ENCODE peak calls at places on chromosomes 13 and 19, in four cellular contexts. V is mammary epithelial cell, I is tibial artery, H is psoas muscle. K is an unnamed sample.

GRCh38 chr13:83423361-83423760 is 458.9 kb downstream of the SLITRK1 start:
- DNase-seq in V (no peak), I (no peak), H (no peak), K (no peak)

GRCh38 chr13:38262211-38262610 is 87.4 kb upstream of the UFM1 start:
- DNase-seq in V (no peak), I (no peak), H (no peak), K (no peak)

GRCh38 chr13:76148374-76148773 is 512.2 kb downstream of the LMO7 start:
- DNase-seq in V (no peak), I (no peak), H (no peak), K (no peak)

GRCh38 chr13:35549481-35549880 is 73.0 kb upstream of the MAB21L1 start:
- DNase-seq in V (peak), I (no peak), H (no peak), K (no peak)

GRCh38 chr13:50664961-50665360 is 178.5 kb downstream of the DLEU7 start:
- DNase-seq in V (no peak), I (no peak), H (no peak), K (no peak)

GRCh38 chr13:26498524-26499208 is 58.8 kb upstream of the WASF3 start:
- DNase-seq in V (no peak), I (no peak), H (no peak), K (no peak)

GRCh38 chr19:5397804-5398692 is 57.2 kb upstream of the ZNRF4 start:
- DNase-seq in V (no peak), I (no peak), H (no peak), K (no peak)

GRCh38 chr13:77698211-77699058 is 948 bp downstream of the SLAIN1 start:
- DNase-seq in V (no peak), I (no peak), H (peak), K (peak)

GRCh38 chr19:38035515-38036495 is 128.8 kb downstream of the SIPA1L3 start:
- DNase-seq in V (no peak), I (no peak), H (peak), K (no peak)

GRCh38 chr19:40831502-40832430 is 18.5 kb downstream of the CYP2A6 start:
- DNase-seq in V (peak), I (no peak), H (no peak), K (no peak)

GRCh38 chr13:55553736-55554135 is 1587.0 kb upstream of the PRR20A start:
- DNase-seq in V (no peak), I (no peak), H (no peak), K (no peak)

GRCh38 chr19:38478273-38478971 is 44.9 kb downstream of the RYR1 start:
- DNase-seq in V (no peak), I (no peak), H (no peak), K (no peak)

GRCh38 chr13:90675129-90675528 is 672.4 kb upstream of the MIR17HG start:
- DNase-seq in V (no peak), I (no peak), H (no peak), K (no peak)

GRCh38 chr19:4304509-4305252 is at the start of gene FSD1:
- DNase-seq in V (no peak), I (no peak), H (no peak), K (peak)
- H3K4me3 ChIP-seq in V (no peak), I (peak), H (no peak), K (peak)

GRCh38 chr19:8305798-8306197 is 2.4 kb downstream of the CD320 start:
- DNase-seq in V (no peak), I (no peak), H (peak), K (no peak)

GRCh38 chr19:8302734-8303133 is 5.4 kb downstream of the CD320 start:
- DNase-seq in V (no peak), I (no peak), H (no peak), K (no peak)

GRCh38 chr19:8307400-8307964 is 676 bp downstream of the CD320 start:
- DNase-seq in V (no peak), I (no peak), H (no peak), K (no peak)

GRCh38 chr19:8306235-8307054 is 1.7 kb downstream of the CD320 start:
- DNase-seq in V (no peak), I (no peak), H (peak), K (no peak)

DNA sequence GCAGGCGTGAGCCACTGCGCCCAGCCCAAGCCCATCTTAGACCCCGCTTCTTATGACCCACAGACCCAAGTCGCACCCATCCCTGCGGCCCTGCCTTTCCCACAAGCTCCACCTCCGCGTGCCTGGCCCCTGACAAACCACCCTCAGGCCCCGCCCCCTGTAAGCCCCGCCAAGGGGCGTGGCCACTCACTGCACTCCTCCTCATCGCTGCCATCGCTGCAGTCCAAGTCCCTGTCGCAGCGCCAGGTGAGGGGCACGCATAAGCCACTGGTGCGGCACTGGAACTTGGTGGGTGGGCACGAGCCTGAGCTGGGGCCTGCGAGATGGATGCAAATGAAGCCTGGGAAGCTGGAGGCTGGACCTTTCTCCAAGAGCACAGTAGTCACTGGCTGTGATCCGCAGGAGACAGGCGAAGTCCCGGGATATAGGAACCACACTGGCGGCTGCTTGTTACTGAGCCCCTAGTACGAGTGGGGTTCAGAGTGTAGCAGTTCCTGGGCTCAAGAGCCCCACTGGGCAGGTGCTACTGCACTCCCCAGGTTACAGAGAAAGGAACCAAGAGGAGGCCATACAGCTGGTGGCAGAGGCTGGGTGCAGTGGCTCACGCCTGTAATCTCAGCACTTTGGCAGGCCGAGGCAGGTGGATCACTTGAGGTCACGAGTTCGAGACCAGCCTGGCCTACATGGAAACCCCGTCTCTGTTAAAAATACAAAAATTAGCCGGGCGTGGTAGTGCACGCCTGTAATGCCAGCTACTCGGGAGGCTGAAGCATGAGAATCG is 3.1 kb downstream of the CD320 start:
- DNase-seq in V (no peak), I (no peak), H (peak), K (peak)
- H3K27ac ChIP-seq in V (no peak), I (no peak), H (no peak), K (no peak)

GRCh38 chr13:109272595-109273325 is 513.6 kb downstream of the IRS2 start:
- DNase-seq in V (no peak), I (no peak), H (no peak), K (no peak)

GRCh38 chr13:109273326-109273751 is 513.0 kb downstream of the IRS2 start:
- DNase-seq in V (peak), I (no peak), H (no peak), K (no peak)

GRCh38 chr13:109271061-109271460 is 515.3 kb downstream of the IRS2 start:
- DNase-seq in V (no peak), I (no peak), H (no peak), K (no peak)

GRCh38 chr13:109271555-109271954 is 514.8 kb downstream of the IRS2 start:
- DNase-seq in V (no peak), I (no peak), H (no peak), K (no peak)

DNA sequence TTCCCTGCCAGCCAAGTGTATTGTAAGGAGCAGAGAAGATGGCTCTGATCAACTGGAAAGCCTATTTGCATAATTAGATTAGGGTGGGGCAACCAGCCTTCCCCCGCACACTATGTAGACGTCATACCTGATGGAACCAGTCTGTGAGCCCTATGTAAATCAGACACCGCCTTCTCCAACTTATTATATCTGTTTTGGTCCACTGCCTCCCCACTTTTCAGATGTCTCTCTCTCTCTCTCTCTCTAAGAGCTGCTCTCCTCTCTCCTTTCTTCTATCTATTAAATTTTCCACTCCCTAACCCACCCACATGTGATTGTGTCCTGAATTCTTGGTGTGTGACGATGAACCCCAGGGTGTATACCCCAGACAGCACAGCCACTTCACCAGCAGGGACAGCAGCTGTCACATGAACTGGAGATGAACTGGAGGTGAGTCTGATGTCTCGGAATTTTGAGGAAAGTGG is 514.4 kb downstream of the IRS2 start:
- DNase-seq in V (peak), I (no peak), H (no peak), K (no peak)
- H3K4me3 ChIP-seq in V (peak), I (no peak), H (no peak), K (no peak)

DNA sequence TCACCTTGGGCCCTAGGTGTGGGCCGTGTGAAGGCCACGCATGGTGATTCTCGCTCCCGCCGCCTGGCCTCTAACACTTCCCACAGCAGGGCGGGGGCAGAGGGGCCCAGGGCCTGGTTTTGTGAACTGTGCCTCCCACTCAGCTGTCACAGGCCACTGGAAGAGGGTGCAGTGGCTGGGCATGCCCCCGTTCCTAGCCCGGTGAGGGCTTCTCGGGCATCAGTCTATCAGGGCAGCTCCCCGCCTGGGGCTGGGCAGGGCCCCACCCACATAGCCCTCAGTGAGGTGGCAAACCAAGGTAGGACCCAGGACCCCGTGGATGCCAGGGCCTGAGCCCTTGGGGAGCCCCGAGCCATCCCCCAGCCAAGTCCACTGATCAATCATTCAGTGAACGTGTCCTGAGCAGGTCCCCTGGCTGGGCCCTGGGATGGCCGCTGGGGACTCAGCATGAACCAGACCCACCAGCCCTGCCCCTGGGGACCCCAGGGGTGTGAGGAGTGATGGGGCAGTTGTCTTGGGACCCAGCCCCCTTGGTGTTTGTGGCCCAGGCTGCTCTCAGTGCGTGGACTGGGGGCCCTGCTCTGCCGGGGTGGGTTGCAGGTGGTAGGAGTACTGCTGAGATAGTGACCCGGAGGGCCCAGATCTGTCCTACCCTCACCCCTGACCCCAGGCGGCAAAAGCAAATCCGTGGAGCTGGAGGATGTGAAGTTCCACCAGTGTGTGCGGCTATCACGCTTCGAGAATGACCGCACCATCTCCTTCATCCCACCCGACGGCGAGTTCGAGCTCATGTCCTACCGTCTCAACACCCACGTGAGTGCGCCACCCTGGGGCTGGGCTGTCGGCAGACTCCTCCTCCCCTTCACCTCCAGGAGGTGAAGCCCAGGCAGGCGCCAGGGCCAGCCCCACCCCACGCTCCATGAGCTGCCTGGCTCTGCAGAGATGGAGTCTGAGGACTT is 29.4 kb downstream of the AP1M1 start:
- DNase-seq in V (no peak), I (no peak), H (peak), K (no peak)
- H3K27ac ChIP-seq in V (no peak), I (no peak), H (no peak), K (no peak)

GRCh38 chr13:43368003-43368402 is 344.6 kb downstream of the DNAJC15 start:
- DNase-seq in V (no peak), I (no peak), H (no peak), K (no peak)
- H3K4me3 ChIP-seq in V (no peak), I (peak), H (peak), K (peak)

GRCh38 chr19:18684642-18684993 is 1.1 kb downstream of the CRTC1 start:
- DNase-seq in V (no peak), I (no peak), H (no peak), K (no peak)

GRCh38 chr19:18683955-18684641 is 618 bp downstream of the CRTC1 start:
- DNase-seq in V (no peak), I (no peak), H (peak), K (no peak)

GRCh38 chr19:18683109-18683954 is at the start of gene CRTC1:
- DNase-seq in V (peak), I (peak), H (peak), K (peak)

GRCh38 chr19:18685597-18686164 is 2.2 kb downstream of the CRTC1 start:
- DNase-seq in V (no peak), I (no peak), H (no peak), K (no peak)

DNA sequence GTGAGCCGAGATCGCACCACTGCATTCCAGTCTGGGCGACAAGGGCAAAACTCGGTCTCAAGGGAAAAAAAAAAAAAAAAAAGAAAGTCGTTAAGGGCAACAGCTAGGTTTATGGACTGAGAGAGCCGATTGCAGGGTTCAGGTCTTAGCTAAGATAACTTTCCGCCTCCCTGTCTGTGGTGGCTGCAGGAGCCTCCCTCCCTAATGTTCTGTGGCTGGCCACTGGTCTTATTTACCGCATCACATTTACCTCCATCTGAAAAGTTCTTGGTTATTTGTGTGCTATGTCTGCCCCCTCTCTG is 722 bp upstream of the CRTC1 start:
- DNase-seq in V (no peak), I (no peak), H (no peak), K (no peak)
- H3K27ac ChIP-seq in V (no peak), I (peak), H (peak), K (no peak)

GRCh38 chr13:97222934-97223710 is 989 bp downstream of the MBNL2 start:
- DNase-seq in V (no peak), I (no peak), H (no peak), K (no peak)
- H3K4me3 ChIP-seq in V (peak), I (peak), H (peak), K (peak)

GRCh38 chr19:55492362-55492944 is 4.2 kb downstream of the SSC5D start:
- DNase-seq in V (no peak), I (no peak), H (no peak), K (no peak)

GRCh38 chr19:55491546-55492360 is 3.5 kb downstream of the SSC5D start:
- DNase-seq in V (no peak), I (no peak), H (no peak), K (no peak)

GRCh38 chr19:55489711-55490477 is 1.7 kb downstream of the SSC5D start:
- DNase-seq in V (no peak), I (no peak), H (no peak), K (no peak)

GRCh38 chr19:55488986-55489710 is 912 bp downstream of the SSC5D start:
- DNase-seq in V (no peak), I (no peak), H (no peak), K (no peak)

GRCh38 chr19:55490478-55491436 is 2.5 kb downstream of the SSC5D start:
- DNase-seq in V (no peak), I (no peak), H (no peak), K (no peak)
- H3K27ac ChIP-seq in V (no peak), I (peak), H (no peak), K (no peak)

K was measured in CD8-positive, alpha-beta T cell.